ENCODE peak calls at places on chromosome 4, in eight cellular contexts. S, Q, E, R, G, B, T and I are unnamed samples.

GRCh38 chr4:75771607-75772006 is 47.2 kb downstream of the USO1 start:
- ATAC-seq in S (no peak), Q (no peak), E (no peak), R (no peak), G (no peak), B (no peak), T (no peak), I (no peak)

GRCh38 chr4:163693211-163693610 is 198.7 kb downstream of the TMA16 start:
- ATAC-seq in S (no peak), Q (no peak), E (no peak), R (no peak), G (no peak), B (no peak), T (no peak), I (no peak)

GRCh38 chr4:141376769-141377168 is 156.1 kb downstream of the ZNF330 start:
- ATAC-seq in S (no peak), Q (no peak), E (no peak), R (peak), G (no peak), B (no peak), T (no peak), I (no peak)

GRCh38 chr4:40710484-40711269 is 39.1 kb upstream of the NSUN7 start:
- ATAC-seq in S (no peak), Q (no peak), E (no peak), R (no peak), G (peak), B (no peak), T (no peak), I (peak)

GRCh38 chr4:147589586-147589985 is 27.6 kb upstream of the TMEM184C start:
- ATAC-seq in S (no peak), Q (no peak), E (no peak), R (no peak), G (no peak), B (no peak), T (no peak), I (no peak)

GRCh38 chr4:97349468-97350186 is 793.6 kb downstream of the STPG2 start:
- ATAC-seq in S (no peak), Q (no peak), E (no peak), R (no peak), G (no peak), B (no peak), T (no peak), I (no peak)

GRCh38 chr4:16750882-16751642 is 147.4 kb downstream of the LDB2 start:
- ATAC-seq in S (no peak), Q (no peak), E (no peak), R (no peak), G (no peak), B (no peak), T (no peak), I (no peak)

GRCh38 chr4:119026662-119027444 is 108.8 kb upstream of the MYOZ2 start:
- ATAC-seq in S (no peak), Q (no peak), E (peak), R (peak), G (peak), B (no peak), T (peak), I (no peak)

GRCh38 chr4:154001187-154001586 is 212.3 kb upstream of the SFRP2 start:
- ATAC-seq in S (no peak), Q (no peak), E (no peak), R (no peak), G (no peak), B (no peak), T (no peak), I (no peak)

GRCh38 chr4:140688711-140689598 is 67.2 kb downstream of the TBC1D9 start:
- ATAC-seq in S (no peak), Q (no peak), E (no peak), R (peak), G (no peak), B (no peak), T (no peak), I (no peak)

GRCh38 chr4:20629180-20630115 is 70.8 kb upstream of the PACRGL start:
- ATAC-seq in S (no peak), Q (no peak), E (peak), R (no peak), G (no peak), B (no peak), T (no peak), I (no peak)

GRCh38 chr4:113586072-113586471 is 175.5 kb downstream of the CAMK2D start:
- ATAC-seq in S (no peak), Q (no peak), E (no peak), R (no peak), G (no peak), B (no peak), T (peak), I (no peak)

GRCh38 chr4:109699553-109700225 is 3.6 kb downstream of the CASP6 start:
- ATAC-seq in S (no peak), Q (no peak), E (no peak), R (no peak), G (no peak), B (no peak), T (no peak), I (no peak)

GRCh38 chr4:183129675-183130074 is 30.6 kb downstream of the WWC2 start:
- ATAC-seq in S (no peak), Q (no peak), E (no peak), R (peak), G (peak), B (no peak), T (no peak), I (no peak)

GRCh38 chr4:74111990-74112389 is 13.0 kb upstream of the CXCL2 start:
- ATAC-seq in S (no peak), Q (no peak), E (peak), R (peak), G (peak), B (no peak), T (peak), I (peak)

GRCh38 chr4:113539408-113539807 is 222.1 kb downstream of the CAMK2D start:
- ATAC-seq in S (no peak), Q (no peak), E (no peak), R (no peak), G (no peak), B (peak), T (no peak), I (no peak)

GRCh38 chr4:109648997-109649575 is 54.2 kb downstream of the CASP6 start:
- ATAC-seq in S (no peak), Q (peak), E (no peak), R (no peak), G (no peak), B (peak), T (no peak), I (no peak)

GRCh38 chr4:118756429-118756828 is 71.2 kb downstream of the METTL14 start:
- ATAC-seq in S (no peak), Q (no peak), E (no peak), R (no peak), G (no peak), B (no peak), T (no peak), I (no peak)

GRCh38 chr4:168511780-168512467 is 15.1 kb downstream of the PALLD start:
- ATAC-seq in S (no peak), Q (peak), E (no peak), R (peak), G (no peak), B (peak), T (no peak), I (no peak)

GRCh38 chr4:142500966-142501365 is 345.1 kb downstream of the INPP4B start:
- ATAC-seq in S (peak), Q (no peak), E (no peak), R (no peak), G (peak), B (no peak), T (no peak), I (no peak)

GRCh38 chr4:129218355-129218754 is 122.4 kb downstream of the C4orf33 start:
- ATAC-seq in S (no peak), Q (no peak), E (peak), R (peak), G (peak), B (no peak), T (no peak), I (no peak)

GRCh38 chr4:55386073-55386472 is 9.7 kb upstream of the TMEM165 start:
- ATAC-seq in S (peak), Q (no peak), E (no peak), R (no peak), G (no peak), B (peak), T (no peak), I (peak)

GRCh38 chr4:38040619-38041018 is 80.4 kb downstream of the PTTG2 start:
- ATAC-seq in S (no peak), Q (no peak), E (no peak), R (no peak), G (no peak), B (no peak), T (no peak), I (peak)

GRCh38 chr4:7554885-7555284 is 120.2 kb upstream of the PSAPL1 start:
- ATAC-seq in S (no peak), Q (no peak), E (no peak), R (no peak), G (no peak), B (no peak), T (no peak), I (no peak)

GRCh38 chr4:176479745-176480144 is 160.0 kb downstream of the SPCS3 start:
- ATAC-seq in S (no peak), Q (no peak), E (no peak), R (no peak), G (no peak), B (no peak), T (no peak), I (no peak)

GRCh38 chr4:3293410-3294391 is 880 bp downstream of the RGS12 start:
- ATAC-seq in S (no peak), Q (no peak), E (no peak), R (peak), G (no peak), B (no peak), T (no peak), I (no peak)

GRCh38 chr4:122700178-122700725 is 32.3 kb upstream of the BBS12 start:
- ATAC-seq in S (no peak), Q (no peak), E (peak), R (peak), G (peak), B (no peak), T (peak), I (peak)

GRCh38 chr4:173482330-173482931 is 47.6 kb downstream of the HAND2 start:
- ATAC-seq in S (no peak), Q (peak), E (peak), R (no peak), G (no peak), B (no peak), T (peak), I (no peak)

GRCh38 chr4:176185068-176185467 is 10.3 kb downstream of the SPATA4 start:
- ATAC-seq in S (no peak), Q (no peak), E (no peak), R (peak), G (no peak), B (no peak), T (peak), I (no peak)

GRCh38 chr4:6696611-6697010 is 2.9 kb downstream of the S100P start:
- ATAC-seq in S (no peak), Q (peak), E (peak), R (peak), G (peak), B (peak), T (no peak), I (peak)

GRCh38 chr4:73891739-73892405 is 22.7 kb downstream of the CXCL1 start:
- ATAC-seq in S (peak), Q (no peak), E (peak), R (no peak), G (peak), B (no peak), T (peak), I (no peak)

GRCh38 chr4:161554372-161554990 is 609.3 kb downstream of the FSTL5 start:
- ATAC-seq in S (no peak), Q (no peak), E (no peak), R (no peak), G (no peak), B (no peak), T (no peak), I (no peak)

GRCh38 chr4:1166509-1167243 is 5.7 kb downstream of the SPON2 start:
- ATAC-seq in S (no peak), Q (peak), E (peak), R (peak), G (no peak), B (no peak), T (peak), I (peak)

GRCh38 chr4:163148466-163149336 is 18.0 kb downstream of the NAF1 start:
- ATAC-seq in S (no peak), Q (no peak), E (no peak), R (no peak), G (no peak), B (no peak), T (no peak), I (no peak)